ENCODE peak calls at places on chromosomes 12 and 14, in nine cellular contexts. One of them, this sample, is unnamed. For H3K4me1, the result is how much of the 10 kb centered on the place peaks cover.

GRCh38 chr14:92501891-92502351 is 11.7 kb upstream of the RIN3 start:
- DNase-seq in heart left ventricle: no peak
- DNase-seq in tibial nerve: no peak
- DNase-seq in thyroid gland: no peak
- DNase-seq in stomach: no peak
- DNase-seq in body of pancreas: no peak
- DNase-seq in A549: no peak
- DNase-seq in ovary: no peak
- DNase-seq in uterus: no peak
- DNase-seq in this sample: no peak

GRCh38 chr14:37384870-37385596 is 187.3 kb downstream of the MIPOL1 start:
- DNase-seq in heart left ventricle: no peak
- DNase-seq in tibial nerve: no peak
- DNase-seq in thyroid gland: no peak
- DNase-seq in stomach: no peak
- DNase-seq in body of pancreas: peak
- DNase-seq in A549: no peak
- DNase-seq in ovary: no peak
- DNase-seq in uterus: no peak
- DNase-seq in this sample: no peak

GRCh38 chr12:4112290-4112689 is 161.3 kb upstream of the CCND2 start:
- DNase-seq in heart left ventricle: no peak
- DNase-seq in tibial nerve: no peak
- DNase-seq in thyroid gland: no peak
- DNase-seq in stomach: no peak
- DNase-seq in body of pancreas: no peak
- DNase-seq in A549: no peak
- DNase-seq in ovary: no peak
- DNase-seq in uterus: no peak
- DNase-seq in this sample: no peak

GRCh38 chr12:16307843-16308475 is 30.5 kb upstream of the SLC15A5 start:
- DNase-seq in heart left ventricle: no peak
- DNase-seq in tibial nerve: no peak
- DNase-seq in thyroid gland: no peak
- DNase-seq in stomach: no peak
- DNase-seq in body of pancreas: no peak
- DNase-seq in A549: no peak
- DNase-seq in ovary: no peak
- DNase-seq in uterus: no peak
- DNase-seq in this sample: no peak

GRCh38 chr14:29926228-29926627 is 1.4 kb downstream of the PRKD1 start:
- DNase-seq in heart left ventricle: no peak
- DNase-seq in tibial nerve: no peak
- DNase-seq in thyroid gland: no peak
- DNase-seq in stomach: no peak
- DNase-seq in body of pancreas: no peak
- DNase-seq in A549: no peak
- DNase-seq in ovary: no peak
- DNase-seq in uterus: no peak
- DNase-seq in this sample: no peak

GRCh38 chr14:71354142-71354541 is 446.9 kb downstream of the PCNX1 start:
- DNase-seq in heart left ventricle: no peak
- DNase-seq in tibial nerve: no peak
- DNase-seq in thyroid gland: no peak
- DNase-seq in stomach: no peak
- DNase-seq in body of pancreas: no peak
- DNase-seq in A549: no peak
- DNase-seq in ovary: no peak
- DNase-seq in uterus: no peak
- DNase-seq in this sample: no peak

GRCh38 chr14:34826661-34827060 is 48.5 kb downstream of the BAZ1A start:
- DNase-seq in heart left ventricle: no peak
- DNase-seq in tibial nerve: no peak
- DNase-seq in thyroid gland: no peak
- DNase-seq in stomach: no peak
- DNase-seq in body of pancreas: no peak
- DNase-seq in A549: no peak
- DNase-seq in ovary: no peak
- DNase-seq in uterus: no peak
- DNase-seq in this sample: no peak

GRCh38 chr14:85421166-85421877 is 108.6 kb upstream of the FLRT2 start:
- DNase-seq in heart left ventricle: no peak
- DNase-seq in tibial nerve: no peak
- DNase-seq in thyroid gland: no peak
- DNase-seq in stomach: no peak
- DNase-seq in body of pancreas: no peak
- DNase-seq in A549: no peak
- DNase-seq in ovary: no peak
- DNase-seq in uterus: no peak
- DNase-seq in this sample: no peak

GRCh38 chr12:64673490-64674169 is 63.3 kb downstream of the RASSF3 start:
- DNase-seq in heart left ventricle: no peak
- DNase-seq in tibial nerve: no peak
- DNase-seq in thyroid gland: no peak
- DNase-seq in stomach: no peak
- DNase-seq in body of pancreas: no peak
- DNase-seq in A549: no peak
- DNase-seq in ovary: no peak
- DNase-seq in uterus: peak
- DNase-seq in this sample: no peak

GRCh38 chr12:128671528-128672042 is 152.2 kb downstream of the SLC15A4 start:
- DNase-seq in heart left ventricle: no peak
- DNase-seq in tibial nerve: no peak
- DNase-seq in thyroid gland: no peak
- DNase-seq in stomach: no peak
- DNase-seq in body of pancreas: no peak
- DNase-seq in A549: no peak
- DNase-seq in ovary: no peak
- DNase-seq in uterus: no peak
- DNase-seq in this sample: no peak

GRCh38 chr14:30034049-30034635 is 106.5 kb upstream of the PRKD1 start:
- DNase-seq in heart left ventricle: no peak
- DNase-seq in tibial nerve: no peak
- DNase-seq in thyroid gland: no peak
- DNase-seq in stomach: no peak
- DNase-seq in body of pancreas: no peak
- DNase-seq in A549: no peak
- DNase-seq in ovary: no peak
- DNase-seq in uterus: no peak
- DNase-seq in this sample: no peak

GRCh38 chr14:59161571-59162175 is 26.8 kb upstream of the DAAM1 start:
- DNase-seq in heart left ventricle: peak
- DNase-seq in tibial nerve: no peak
- DNase-seq in thyroid gland: no peak
- DNase-seq in stomach: no peak
- DNase-seq in body of pancreas: peak
- DNase-seq in A549: peak
- DNase-seq in ovary: no peak
- DNase-seq in uterus: peak
- DNase-seq in this sample: no peak

GRCh38 chr14:68971411-68972035 is 7.6 kb downstream of the ACTN1 start:
- DNase-seq in heart left ventricle: no peak
- DNase-seq in tibial nerve: no peak
- DNase-seq in thyroid gland: no peak
- DNase-seq in stomach: no peak
- DNase-seq in body of pancreas: no peak
- DNase-seq in A549: no peak
- DNase-seq in ovary: peak
- DNase-seq in uterus: no peak
- DNase-seq in this sample: no peak

GRCh38 chr14:68970736-68971135 is 8.4 kb downstream of the ACTN1 start:
- DNase-seq in heart left ventricle: no peak
- DNase-seq in tibial nerve: no peak
- DNase-seq in thyroid gland: no peak
- DNase-seq in stomach: no peak
- DNase-seq in body of pancreas: no peak
- DNase-seq in A549: no peak
- DNase-seq in ovary: no peak
- DNase-seq in uterus: no peak
- DNase-seq in this sample: no peak

GRCh38 chr14:68969278-68969677 is 9.8 kb downstream of the ACTN1 start:
- DNase-seq in heart left ventricle: no peak
- DNase-seq in tibial nerve: no peak
- DNase-seq in thyroid gland: no peak
- DNase-seq in stomach: no peak
- DNase-seq in body of pancreas: no peak
- DNase-seq in A549: no peak
- DNase-seq in ovary: peak
- DNase-seq in uterus: no peak
- DNase-seq in this sample: no peak

GRCh38 chr14:68968721-68969120 is 10.4 kb downstream of the ACTN1 start:
- DNase-seq in heart left ventricle: no peak
- DNase-seq in tibial nerve: no peak
- DNase-seq in thyroid gland: no peak
- DNase-seq in stomach: no peak
- DNase-seq in body of pancreas: no peak
- DNase-seq in A549: no peak
- DNase-seq in ovary: no peak
- DNase-seq in uterus: no peak
- DNase-seq in this sample: no peak

GRCh38 chr14:68970096-68970612 is 8.9 kb downstream of the ACTN1 start:
- DNase-seq in heart left ventricle: no peak
- DNase-seq in tibial nerve: no peak
- DNase-seq in thyroid gland: peak
- DNase-seq in stomach: no peak
- DNase-seq in body of pancreas: no peak
- DNase-seq in A549: no peak
- DNase-seq in ovary: peak
- DNase-seq in uterus: peak
- DNase-seq in this sample: no peak
- H3K4me1 ChIP-seq in heart left ventricle: half or more
- H3K4me1 ChIP-seq in tibial nerve: half or more
- H3K4me1 ChIP-seq in thyroid gland: half or more
- H3K4me1 ChIP-seq in stomach: half or more
- H3K4me1 ChIP-seq in body of pancreas: half or more
- H3K4me1 ChIP-seq in A549: half or more
- H3K4me1 ChIP-seq in ovary: under half
- H3K4me1 ChIP-seq in uterus: under half
- H3K4me1 ChIP-seq in this sample: under half

GRCh38 chr12:123531091-123531490 is 2.4 kb downstream of the RILPL1 start:
- DNase-seq in heart left ventricle: peak
- DNase-seq in tibial nerve: no peak
- DNase-seq in thyroid gland: peak
- DNase-seq in stomach: no peak
- DNase-seq in body of pancreas: peak
- DNase-seq in A549: no peak
- DNase-seq in ovary: no peak
- DNase-seq in uterus: no peak
- DNase-seq in this sample: no peak

GRCh38 chr12:123530683-123531082 is 2.8 kb downstream of the RILPL1 start:
- DNase-seq in heart left ventricle: no peak
- DNase-seq in tibial nerve: no peak
- DNase-seq in thyroid gland: no peak
- DNase-seq in stomach: no peak
- DNase-seq in body of pancreas: no peak
- DNase-seq in A549: no peak
- DNase-seq in ovary: no peak
- DNase-seq in uterus: no peak
- DNase-seq in this sample: no peak

GRCh38 chr12:123532021-123532420 is 1.5 kb downstream of the RILPL1 start:
- DNase-seq in heart left ventricle: no peak
- DNase-seq in tibial nerve: no peak
- DNase-seq in thyroid gland: no peak
- DNase-seq in stomach: no peak
- DNase-seq in body of pancreas: peak
- DNase-seq in A549: no peak
- DNase-seq in ovary: no peak
- DNase-seq in uterus: no peak
- DNase-seq in this sample: no peak

GRCh38 chr12:123533672-123534643 is at the start of gene RILPL1:
- DNase-seq in heart left ventricle: peak
- DNase-seq in tibial nerve: no peak
- DNase-seq in thyroid gland: peak
- DNase-seq in stomach: peak
- DNase-seq in body of pancreas: peak
- DNase-seq in A549: peak
- DNase-seq in ovary: peak
- DNase-seq in uterus: peak
- DNase-seq in this sample: no peak

GRCh38 chr12:123532808-123533649 is 490 bp downstream of the RILPL1 start:
- DNase-seq in heart left ventricle: peak
- DNase-seq in tibial nerve: peak
- DNase-seq in thyroid gland: peak
- DNase-seq in stomach: peak
- DNase-seq in body of pancreas: peak
- DNase-seq in A549: peak
- DNase-seq in ovary: peak
- DNase-seq in uterus: no peak
- DNase-seq in this sample: no peak
- TF ChIP-seq POLR2A in heart left ventricle: no peak
- TF ChIP-seq POLR2A in tibial nerve: no peak
- TF ChIP-seq POLR2A in thyroid gland: no peak
- TF ChIP-seq POLR2A in stomach: no peak
- TF ChIP-seq POLR2A in body of pancreas: no peak
- TF ChIP-seq POLR2A in A549: no peak
- TF ChIP-seq POLR2A in ovary: no peak
- TF ChIP-seq POLR2A in uterus: no peak
- TF ChIP-seq POLR2A in this sample: no peak

DNA sequence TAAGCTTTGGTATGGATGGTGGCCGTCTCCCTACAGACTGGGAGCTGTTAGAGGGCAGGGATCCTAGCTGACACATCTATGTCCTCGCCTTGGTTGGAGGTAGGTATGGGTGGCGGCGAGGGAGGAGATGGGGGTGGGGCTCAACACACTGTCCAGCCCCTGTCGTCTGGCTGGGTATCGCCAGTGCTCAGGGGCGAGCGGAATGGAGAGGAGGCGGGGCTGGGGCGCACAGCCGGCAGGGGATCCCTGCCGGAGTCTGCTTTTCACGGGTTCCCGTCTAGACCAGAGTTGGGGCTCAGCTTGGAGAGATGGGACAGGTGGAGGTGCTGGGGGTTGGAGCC is 16.1 kb downstream of the TAMALIN start:
- DNase-seq in heart left ventricle: no peak
- DNase-seq in tibial nerve: no peak
- DNase-seq in thyroid gland: peak
- DNase-seq in stomach: peak
- DNase-seq in body of pancreas: no peak
- DNase-seq in A549: peak
- DNase-seq in ovary: peak
- DNase-seq in uterus: peak
- DNase-seq in this sample: no peak
- H3K27ac ChIP-seq in heart left ventricle: peak
- H3K27ac ChIP-seq in tibial nerve: peak
- H3K27ac ChIP-seq in thyroid gland: no peak
- H3K27ac ChIP-seq in stomach: peak
- H3K27ac ChIP-seq in body of pancreas: peak
- H3K27ac ChIP-seq in A549: peak
- H3K27ac ChIP-seq in ovary: no peak
- H3K27ac ChIP-seq in uterus: peak
- H3K27ac ChIP-seq in this sample: peak

DNA sequence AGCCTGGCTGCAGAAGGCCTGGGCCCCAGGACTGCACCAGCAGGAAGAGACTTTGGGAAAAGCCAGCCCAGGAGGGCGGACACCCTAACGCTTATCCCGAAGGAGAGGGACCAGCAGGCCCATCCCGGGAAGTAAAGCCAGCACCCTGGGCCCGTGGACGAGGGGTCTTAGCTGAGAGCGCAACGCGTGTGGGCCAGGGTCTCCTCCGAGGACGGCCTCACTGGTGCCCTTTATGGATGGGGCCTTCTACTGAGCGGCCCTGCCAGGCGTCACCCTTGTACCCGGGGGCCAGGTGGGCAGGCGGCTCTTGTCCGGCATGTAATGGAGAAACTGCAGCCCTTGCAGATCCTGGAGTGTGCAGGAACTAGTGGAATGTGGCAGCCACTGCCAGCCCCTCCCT is 14.1 kb downstream of the TEDC1 start:
- DNase-seq in heart left ventricle: no peak
- DNase-seq in tibial nerve: no peak
- DNase-seq in thyroid gland: no peak
- DNase-seq in stomach: no peak
- DNase-seq in body of pancreas: no peak
- DNase-seq in A549: no peak
- DNase-seq in ovary: no peak
- DNase-seq in uterus: no peak
- DNase-seq in this sample: no peak
- H3K4me1 ChIP-seq in heart left ventricle: under half
- H3K4me1 ChIP-seq in tibial nerve: under half
- H3K4me1 ChIP-seq in thyroid gland: under half
- H3K4me1 ChIP-seq in stomach: under half
- H3K4me1 ChIP-seq in body of pancreas: under half
- H3K4me1 ChIP-seq in A549: under half
- H3K4me1 ChIP-seq in ovary: under half
- H3K4me1 ChIP-seq in uterus: under half
- H3K4me1 ChIP-seq in this sample: under half